ENCODE peak calls at places on chromosome 12, in four cellular contexts. H, K, V and I are unnamed samples.

GRCh38 chr12:29428630-29429029 is 47.7 kb upstream of the ERGIC2 start:
- DNase-seq in H (no peak), K (no peak), V (peak; percentile 95), I (no peak)

GRCh38 chr12:120194226-120194533 is 335 bp downstream of the GCN1 start:
- DNase-seq in H (no peak), K (no peak), V (no peak), I (no peak)

GRCh38 chr12:127485528-127485927 is 781.4 kb upstream of the TMEM132C start:
- DNase-seq in V (peak; percentile 54), K (no peak), H (no peak), I (no peak)

GRCh38 chr12:120432772-120433525 is 5.0 kb upstream of the COX6A1 start:
- DNase-seq in V (no peak), H (no peak), K (no peak), I (no peak)

GRCh38 chr12:57479043-57479375 is 657 bp downstream of the ARHGAP9 start:
- DNase-seq in V (no peak), K (no peak), H (no peak), I (no peak)

GRCh38 chr12:115983226-115983798 is 294.2 kb downstream of the MED13L start:
- DNase-seq in V (peak; percentile 23), K (peak; percentile 46), H (peak; percentile 62), I (peak; percentile 32)

GRCh38 chr12:22257100-22257499 is 77.4 kb downstream of the ST8SIA1 start:
- DNase-seq in K (no peak), H (no peak), V (peak; percentile 82), I (no peak)

GRCh38 chr12:116319851-116320621 is 42.5 kb upstream of the MED13L start:
- DNase-seq in K (no peak), H (peak; percentile 12), V (peak; percentile 90), I (no peak)

GRCh38 chr12:6618483-6618882 is 11.3 kb upstream of the CHD4 start:
- DNase-seq in V (no peak), K (no peak), H (no peak), I (no peak)

GRCh38 chr12:6614513-6615177 is 7.5 kb upstream of the CHD4 start:
- DNase-seq in K (no peak), H (no peak), V (peak; percentile 39), I (no peak)

GRCh38 chr12:6615802-6616201 is 8.6 kb upstream of the CHD4 start:
- DNase-seq in K (no peak), V (no peak), H (no peak), I (no peak)

GRCh38 chr12:6620885-6621274 is 13.7 kb upstream of the CHD4 start:
- DNase-seq in V (no peak), K (no peak), H (no peak), I (no peak)

GRCh38 chr12:6620137-6620884 is 13.1 kb upstream of the CHD4 start:
- DNase-seq in V (peak; percentile 45), K (peak; percentile 84), H (peak; percentile 47), I (peak; percentile 91)
- TF ChIP-seq CTCF in V (peak; percentile 42), K (peak; percentile 87), H (peak; percentile 70), I (peak; percentile 92)

DNA sequence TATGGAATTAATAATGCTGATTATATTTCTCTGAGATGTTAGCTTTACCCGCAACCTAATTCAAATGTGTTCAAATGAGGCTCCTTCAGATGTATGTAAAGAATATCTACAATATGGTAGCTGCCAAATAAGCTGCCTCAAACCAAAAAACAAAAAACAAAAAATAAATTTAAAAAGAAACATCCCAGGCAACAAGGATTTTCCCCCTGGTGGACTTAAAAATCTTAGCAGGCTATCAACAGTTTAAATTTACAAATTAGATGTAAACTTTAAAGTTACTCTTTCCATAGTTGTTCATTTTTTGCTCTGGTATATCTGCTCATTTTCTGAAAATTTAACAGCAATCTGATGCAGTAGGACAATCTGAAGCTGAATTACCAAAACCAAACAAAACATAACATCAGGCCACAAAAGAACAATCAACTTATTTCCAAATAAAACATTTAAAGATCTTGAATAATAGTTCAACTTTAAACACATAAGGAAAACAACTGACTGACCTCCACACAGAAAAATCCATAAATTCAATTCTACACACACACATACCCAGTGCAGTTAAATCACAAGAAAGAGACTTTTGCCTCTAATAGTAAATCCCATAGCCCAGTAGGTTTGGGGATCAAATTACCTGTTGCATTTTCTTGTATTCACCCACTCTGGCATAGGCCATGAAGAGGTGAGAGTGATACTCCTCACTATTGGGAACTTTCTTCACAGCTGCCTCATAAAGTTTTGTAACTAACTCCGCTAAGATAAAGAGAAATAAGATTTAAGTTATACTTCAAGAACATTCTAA is 21.3 kb downstream of the NAA25 start:
- DNase-seq in K (no peak), H (no peak), V (no peak), I (no peak)
- TF ChIP-seq CTCF in K (peak; percentile 63), H (peak; percentile 9), V (no peak), I (peak; percentile 23)

GRCh38 chr12:64707362-64707761 is 51.8 kb downstream of the GNS start:
- DNase-seq in K (no peak), H (no peak), V (peak; percentile 24), I (no peak)
- TF ChIP-seq CTCF in K (no peak), H (no peak), V (no peak), I (no peak)

DNA sequence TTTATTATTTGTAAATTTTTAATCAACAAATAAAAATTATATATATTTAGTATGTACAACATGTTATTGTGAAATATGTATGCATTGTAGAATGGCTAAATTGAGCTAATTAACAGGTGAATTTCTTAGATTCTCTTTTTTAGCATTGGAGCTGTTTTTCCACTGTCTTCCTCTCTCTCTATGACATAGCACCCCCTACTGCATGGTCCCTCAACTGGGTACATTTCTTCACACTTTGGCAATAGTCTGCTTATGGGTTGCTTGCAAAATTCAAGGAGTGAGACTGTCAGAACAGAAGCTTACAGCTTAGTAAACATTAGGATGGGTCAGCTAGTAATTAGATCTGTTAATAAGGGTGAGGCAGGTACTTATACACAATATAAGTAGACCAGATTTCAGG is 658.5 kb upstream of the MGAT4C start:
- DNase-seq in K (peak; percentile 46), H (peak; percentile 45), V (peak; percentile 71), I (no peak)
- TF ChIP-seq CTCF in K (peak; percentile 32), H (peak; percentile 78), V (peak; percentile 81), I (peak; percentile 44)

DNA sequence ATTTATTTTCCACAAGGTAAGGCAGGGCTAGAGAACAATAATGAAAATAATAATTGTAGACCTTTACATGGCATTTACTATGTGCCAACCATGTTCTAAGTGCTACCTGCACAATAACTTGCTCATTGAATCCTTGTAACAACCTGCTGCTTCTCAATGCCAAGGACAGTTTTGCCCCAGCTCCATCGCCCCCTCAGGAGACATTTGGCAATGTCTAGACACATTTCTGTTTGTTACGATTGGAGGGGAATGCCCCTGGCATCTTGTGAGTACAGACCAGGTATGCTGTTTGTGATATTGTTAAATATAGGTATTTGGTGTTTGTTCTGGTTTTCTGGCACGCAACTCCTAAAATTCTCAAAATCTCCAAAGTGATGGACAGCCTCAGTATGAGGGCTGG is 8.1 kb upstream of the ATXN2 start:
- DNase-seq in H (no peak), K (no peak), V (no peak), I (no peak)
- TF ChIP-seq CTCF in H (no peak), K (no peak), V (no peak), I (no peak)